ENCODE peak calls at places on chromosome 2, in eight cellular contexts. E is SJSA1; I is tibial artery; H is CD8-positive, alpha-beta memory T cell; Y is endodermal cell; M is A673; K is upper lobe of left lung; O is GM23338. V is an unnamed sample.
A peak's percentile ranks its signal among the peaks of the same experiment; 100 is the strongest.

GRCh38 chr2:70094978-70095832 is 7.9 kb downstream of the PCBP1 start:
- DNase-seq in O (no peak), K (no peak), I (peak; percentile 79), Y (no peak), H (peak; percentile 66), E (peak; percentile 22), M (no peak), V (peak; percentile 82)

GRCh38 chr2:40281021-40281940 is 170.6 kb downstream of the SLC8A1 start:
- DNase-seq in K (no peak), I (no peak), M (no peak), E (peak; percentile 78), H (no peak), Y (no peak), O (no peak), V (no peak)

GRCh38 chr2:28717339-28717758 is 34.3 kb upstream of the PPP1CB start:
- DNase-seq in H (no peak), O (peak; percentile 25), I (peak; percentile 78), M (peak; percentile 93), K (no peak), E (peak; percentile 69), Y (no peak), V (no peak)

GRCh38 chr2:8985561-8986326 is 17.7 kb downstream of the MBOAT2 start:
- DNase-seq in I (no peak), O (no peak), Y (no peak), E (peak; percentile 12), M (no peak), H (no peak), K (no peak), V (no peak)

GRCh38 chr2:133766164-133766832 is 198.0 kb upstream of the NCKAP5 start:
- DNase-seq in K (no peak), Y (no peak), O (no peak), M (no peak), I (no peak), H (no peak), E (no peak), V (no peak)

GRCh38 chr2:74511104-74511989 is 2.9 kb upstream of the TLX2 start:
- DNase-seq in I (no peak), M (no peak), O (no peak), Y (no peak), H (no peak), K (no peak), E (peak; percentile 45), V (no peak)

GRCh38 chr2:144513388-144514100 is 6.4 kb downstream of the ZEB2 start:
- DNase-seq in O (peak; percentile 68), K (peak; percentile 33), H (peak; percentile 59), Y (peak; percentile 64), M (peak; percentile 51), E (peak; percentile 83), I (peak; percentile 63), V (no peak)

GRCh38 chr2:225037374-225038075 is 4.7 kb downstream of the DOCK10 start:
- DNase-seq in I (no peak), K (no peak), H (no peak), M (no peak), Y (no peak), O (no peak), E (no peak), V (no peak)

GRCh38 chr2:20447437-20448245 is 767 bp downstream of the RHOB start:
- DNase-seq in H (peak; percentile 57), Y (peak; percentile 74), K (peak; percentile 91), M (peak; percentile 57), O (peak; percentile 53), E (no peak), I (peak; percentile 48), V (peak; percentile 38)

GRCh38 chr2:173086518-173087213 is 11.0 kb downstream of the MAP3K20 start:
- DNase-seq in I (peak; percentile 51), Y (no peak), M (no peak), K (no peak), E (no peak), O (no peak), H (no peak), V (no peak)

GRCh38 chr2:120253021-120253882 is 600 bp downstream of the RALB start:
- DNase-seq in M (peak; percentile 76), O (peak; percentile 75), H (no peak), Y (peak; percentile 85), E (peak; percentile 82), I (peak; percentile 86), K (peak; percentile 84), V (no peak)

GRCh38 chr2:172635548-172635947 is 79.7 kb downstream of the PDK1 start:
- DNase-seq in E (no peak), H (no peak), O (peak; percentile 6), I (no peak), M (no peak), K (no peak), Y (no peak), V (no peak)

GRCh38 chr2:61557386-61557785 is 19.2 kb upstream of the XPO1 start:
- DNase-seq in K (no peak), E (no peak), I (no peak), O (no peak), H (no peak), M (no peak), Y (no peak), V (no peak)

GRCh38 chr2:51789908-51790307 is 758.0 kb upstream of the NRXN1 start:
- DNase-seq in I (no peak), M (no peak), K (no peak), H (no peak), O (no peak), Y (no peak), E (no peak), V (no peak)

GRCh38 chr2:108786354-108787208 is at the start of gene CCDC138:
- DNase-seq in M (peak; percentile 97), I (peak; percentile 75), K (peak; percentile 98), Y (peak; percentile 97), O (peak; percentile 97), E (peak; percentile 91), H (peak; percentile 91), V (peak; percentile 92)

GRCh38 chr2:238493880-238494572 is 67.3 kb downstream of the ASB1 start:
- DNase-seq in Y (no peak), M (no peak), I (no peak), K (no peak), E (no peak), O (no peak), H (peak; percentile 52), V (no peak)

GRCh38 chr2:133158442-133158841 is 409.8 kb downstream of the NCKAP5 start:
- DNase-seq in I (no peak), E (no peak), H (no peak), K (no peak), M (no peak), O (no peak), Y (no peak), V (no peak)

GRCh38 chr2:180450841-180451240 is 443.7 kb upstream of the CWC22 start:
- DNase-seq in K (no peak), M (no peak), E (no peak), O (no peak), Y (no peak), H (no peak), I (no peak), V (no peak)

GRCh38 chr2:241505781-241506201 is 2.6 kb downstream of the STK25 start:
- DNase-seq in O (no peak), H (no peak), Y (no peak), M (no peak), E (no peak), I (no peak), K (peak; percentile 38), V (no peak)

GRCh38 chr2:48131503-48132293 is 225.4 kb upstream of the FBXO11 start:
- DNase-seq in E (no peak), I (no peak), O (no peak), H (no peak), M (no peak), Y (no peak), K (no peak), V (no peak)

GRCh38 chr2:127314193-127314988 is 20.4 kb upstream of the ERCC3 start:
- DNase-seq in K (no peak), I (no peak), Y (no peak), H (no peak), M (no peak), E (no peak), O (no peak), V (no peak)

GRCh38 chr2:43186321-43186678 is 40.1 kb downstream of the ZFP36L2 start:
- DNase-seq in K (no peak), Y (no peak), M (no peak), I (no peak), O (no peak), E (no peak), H (no peak), V (no peak)
- H3K4me1 ChIP-seq in K (peaks cover 24% of the 10 kb centered on the region), Y (no peaks in the 10 kb centered on the region), M (no peaks in the 10 kb centered on the region), I (no peaks in the 10 kb centered on the region), O (peaks cover 16% of the 10 kb centered on the region), E (peaks cover 5% of the 10 kb centered on the region), H (peaks cover 59% of the 10 kb centered on the region), V (peaks cover 3% of the 10 kb centered on the region)

DNA sequence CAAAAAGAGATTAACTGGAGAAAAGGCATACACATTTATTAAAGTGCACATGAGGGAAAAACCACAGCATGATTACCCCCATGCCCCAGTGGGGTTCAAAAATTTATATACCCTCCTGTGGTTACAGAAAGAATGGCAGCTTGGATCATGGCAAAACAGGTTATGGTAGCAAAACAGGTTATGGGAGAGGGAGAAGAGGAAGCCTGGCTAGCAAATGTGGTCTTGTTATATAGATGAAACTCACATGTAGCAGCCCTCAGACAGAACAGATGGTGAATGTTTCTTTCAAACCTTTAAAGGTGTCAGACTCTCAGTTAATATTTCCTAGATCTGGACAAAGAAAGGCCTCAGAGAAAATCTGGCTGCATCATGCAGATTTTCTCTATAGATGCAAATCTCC is 178.2 kb upstream of the ZC3H15 start:
- DNase-seq in M (no peak), E (no peak), I (no peak), O (no peak), Y (no peak), K (no peak), H (no peak), V (no peak)
- H3K27ac ChIP-seq in M (no peak overlapping the region), E (no peak overlapping the region), I (no peak overlapping the region), O (no peak overlapping the region), Y (no peak overlapping the region), K (no peak overlapping the region), H (no peak overlapping the region), V (no peak overlapping the region)

DNA sequence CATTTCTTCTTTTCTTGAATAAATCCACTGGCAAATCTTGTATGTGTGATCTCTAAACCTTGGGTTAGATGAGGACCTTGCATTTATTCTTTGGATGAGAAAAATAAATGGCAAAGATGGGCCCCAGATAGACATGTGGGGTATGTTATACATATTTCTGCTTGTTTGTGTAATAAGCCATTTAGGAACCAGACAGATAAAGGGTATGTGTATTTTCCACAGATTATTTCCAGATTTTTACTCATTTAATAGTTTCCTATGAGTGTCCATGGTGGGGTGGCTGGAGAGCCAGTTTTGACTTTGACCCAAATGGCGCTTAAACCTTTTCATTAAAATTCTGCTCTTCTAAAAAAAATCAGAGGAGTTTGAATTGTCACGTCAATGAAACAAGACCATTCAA is 102.8 kb downstream of the MYCN start:
- DNase-seq in E (no peak), Y (no peak), I (no peak), M (no peak), H (no peak), K (no peak), O (no peak), V (no peak)
- H3K4me1 ChIP-seq in E (no peaks in the 10 kb centered on the region), Y (peaks cover 4% of the 10 kb centered on the region), I (no peaks in the 10 kb centered on the region), M (peaks cover 5% of the 10 kb centered on the region), H (no peaks in the 10 kb centered on the region), K (no peaks in the 10 kb centered on the region), O (no peaks in the 10 kb centered on the region), V (no peaks in the 10 kb centered on the region)

GRCh38 chr2:10279472-10279870 is 23.2 kb upstream of the HPCAL1 start:
- DNase-seq in I (no peak), K (no peak), O (no peak), Y (no peak), E (no peak), H (peak; percentile 12), M (no peak), V (no peak)
- H3K27ac ChIP-seq in I (no peak overlapping the region), K (no peak overlapping the region), O (no peak overlapping the region), Y (no peak overlapping the region), E (no peak overlapping the region), H (peak overlapping the region; percentile 45), M (no peak overlapping the region), V (no peak overlapping the region)

V was measured in naive thymus-derived CD4-positive, alpha-beta T cell.